ENCODE peak calls at places on chromosomes 16 and 17, in four cellular contexts. B is H1, Z is GM12878, H is K562. A is an unnamed sample.

GRCh38 chr16:72126429-72126765 is 32.8 kb downstream of the DHX38 start:
- DNase-seq in Z (no peak), H (no peak), B (no peak), A (no peak)

GRCh38 chr16:50079741-50080140 is 14.0 kb downstream of the HEATR3 start:
- DNase-seq in H (no peak), B (no peak), Z (no peak), A (no peak)

GRCh38 chr17:7557825-7558543 is 566 bp upstream of the TNFSF13 start:
- DNase-seq in B (no peak), H (no peak), Z (no peak), A (no peak)

GRCh38 chr16:50096791-50097190 is 31.0 kb downstream of the HEATR3 start:
- DNase-seq in Z (no peak), H (no peak), B (no peak), A (no peak)

GRCh38 chr17:9575381-9576072 is at the start of gene STX8:
- DNase-seq in H (peak), Z (peak), B (peak), A (peak)

GRCh38 chr17:6843241-6843890 is 11.8 kb upstream of the TEKT1 start:
- DNase-seq in H (peak), Z (no peak), B (no peak), A (peak)

GRCh38 chr16:53433509-53433908 is 762 bp upstream of the RBL2 start:
- DNase-seq in B (no peak), Z (no peak), H (no peak), A (no peak)

GRCh38 chr16:707062-707538 is 1.5 kb upstream of the FBXL16 start:
- DNase-seq in B (no peak), H (no peak), Z (no peak), A (no peak)

GRCh38 chr17:49616086-49616485 is 40.4 kb downstream of the NXPH3 start:
- DNase-seq in Z (no peak), H (peak), B (no peak), A (no peak)

GRCh38 chr16:77868478-77868877 is 80.1 kb downstream of the VAT1L start:
- DNase-seq in H (no peak), B (no peak), Z (peak), A (no peak)

GRCh38 chr17:20009052-20009301 is 182 bp upstream of the SPECC1 start:
- DNase-seq in H (no peak), B (no peak), Z (no peak), A (no peak)

GRCh38 chr17:69594641-69595040 is 180.1 kb downstream of the MAP2K6 start:
- DNase-seq in H (no peak), Z (no peak), B (no peak), A (no peak)

GRCh38 chr16:19882186-19882585 is 2.5 kb downstream of the GPRC5B start:
- DNase-seq in H (no peak), Z (no peak), B (peak), A (no peak)

GRCh38 chr17:56910509-56911235 is 3.2 kb downstream of the TRIM25 start:
- DNase-seq in Z (no peak), H (no peak), B (no peak), A (no peak)

GRCh38 chr17:51442112-51442865 is 181.9 kb downstream of the UTP18 start:
- DNase-seq in H (no peak), B (no peak), Z (no peak), A (no peak)

GRCh38 chr17:32318071-32318470 is 23.9 kb downstream of the C17orf75 start:
- DNase-seq in H (no peak), Z (no peak), B (no peak), A (no peak)

GRCh38 chr16:85149776-85150175 is 37.5 kb upstream of the CIBAR2 start:
- DNase-seq in H (no peak), B (no peak), Z (no peak), A (no peak)

GRCh38 chr17:45372325-45372869 is 55.6 kb upstream of the MAP3K14 start:
- DNase-seq in B (no peak), H (no peak), Z (no peak), A (no peak)

GRCh38 chr17:50153650-50154575 is 3.4 kb upstream of the PPP1R9B start:
- DNase-seq in Z (no peak), B (no peak), H (peak), A (no peak)

GRCh38 chr16:11240636-11241473 is 15.1 kb downstream of the SOCS1 start:
- DNase-seq in H (peak), B (no peak), Z (no peak), A (no peak)

GRCh38 chr16:77113835-77114234 is 77.2 kb upstream of the MON1B start:
- DNase-seq in H (no peak), Z (no peak), B (no peak), A (no peak)

GRCh38 chr16:1773703-1774455 is 945 bp upstream of the MRPS34 start:
- DNase-seq in Z (no peak), H (no peak), B (no peak), A (no peak)

GRCh38 chr17:74274060-74274702 is at the start of gene DNAI2:
- DNase-seq in H (no peak), B (no peak), Z (no peak), A (no peak)
- TF ChIP-seq SIN3A in H (no peak), B (no peak), Z (no peak), A (no peak)

GRCh38 chr16:67098599-67098998 is 11.1 kb upstream of the PHAF1 start:
- DNase-seq in Z (no peak), B (no peak), H (no peak), A (no peak)

GRCh38 chr16:67101301-67101675 is 8.5 kb upstream of the PHAF1 start:
- DNase-seq in H (no peak), B (no peak), Z (no peak), A (no peak)

GRCh38 chr16:67104061-67104460 is 5.7 kb upstream of the PHAF1 start:
- DNase-seq in B (no peak), H (peak), Z (no peak), A (no peak)

GRCh38 chr16:67101683-67102082 is 8.1 kb upstream of the PHAF1 start:
- DNase-seq in H (no peak), B (no peak), Z (no peak), A (no peak)

GRCh38 chr16:67100569-67101300 is 9.0 kb upstream of the PHAF1 start:
- DNase-seq in H (no peak), B (no peak), Z (no peak), A (no peak)
- TF ChIP-seq EGR1 in H (no peak), B (no peak), Z (no peak), A (no peak)

GRCh38 chr17:39401412-39402278 is at the start of gene FBXL20:
- DNase-seq in H (peak), Z (peak), B (peak), A (peak)
- H2AFZ ChIP-seq in H (peak), Z (peak), B (peak), A (no peak)

GRCh38 chr17:55731586-55732250 is 9.1 kb upstream of the TMEM100 start:
- DNase-seq in Z (no peak), H (peak), B (no peak), A (no peak)
- TF ChIP-seq SIN3A in Z (no peak), H (no peak), B (no peak), A (no peak)

DNA sequence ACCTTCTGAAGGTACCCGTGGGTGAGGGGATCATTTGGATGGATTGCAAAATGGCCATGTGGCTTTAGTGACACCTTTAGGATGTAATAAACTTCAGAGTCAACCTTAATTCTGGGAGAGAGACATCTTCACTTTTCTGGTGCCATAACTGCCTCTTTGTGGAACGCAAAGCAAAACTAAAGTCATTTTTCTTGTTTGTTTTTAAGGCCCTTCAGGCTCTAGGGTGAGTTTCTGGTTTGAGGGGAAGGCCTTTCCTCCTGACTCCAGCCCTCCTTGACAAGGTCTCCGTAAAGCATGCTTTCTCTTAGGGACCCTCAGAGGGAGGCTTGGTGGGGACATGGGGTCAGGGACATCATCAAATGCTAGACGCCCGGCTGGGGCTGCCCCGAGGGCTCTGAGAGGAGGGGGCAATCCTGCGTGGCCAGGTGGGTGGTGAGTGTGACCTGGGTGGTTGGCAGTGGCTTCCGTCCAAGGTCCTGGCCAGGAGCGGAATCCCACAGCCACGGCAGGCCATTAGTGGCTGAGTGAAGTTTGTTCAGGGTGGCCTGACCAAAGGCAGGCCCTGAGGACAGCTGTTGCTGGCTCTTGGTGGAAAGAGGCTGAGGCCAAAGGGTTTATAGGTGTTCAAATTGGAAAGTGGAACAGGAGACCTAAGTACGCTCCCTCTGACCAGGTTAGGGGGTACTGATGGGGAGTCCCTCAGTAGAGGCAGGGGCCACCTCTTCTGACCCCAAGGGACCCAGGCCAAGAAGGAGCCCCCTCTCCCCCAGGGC is 112.2 kb downstream of the METRNL start:
- DNase-seq in Z (no peak), H (no peak), B (no peak), A (no peak)
- TF ChIP-seq EGR1 in Z (no peak), H (no peak), B (no peak), A (no peak)

DNA sequence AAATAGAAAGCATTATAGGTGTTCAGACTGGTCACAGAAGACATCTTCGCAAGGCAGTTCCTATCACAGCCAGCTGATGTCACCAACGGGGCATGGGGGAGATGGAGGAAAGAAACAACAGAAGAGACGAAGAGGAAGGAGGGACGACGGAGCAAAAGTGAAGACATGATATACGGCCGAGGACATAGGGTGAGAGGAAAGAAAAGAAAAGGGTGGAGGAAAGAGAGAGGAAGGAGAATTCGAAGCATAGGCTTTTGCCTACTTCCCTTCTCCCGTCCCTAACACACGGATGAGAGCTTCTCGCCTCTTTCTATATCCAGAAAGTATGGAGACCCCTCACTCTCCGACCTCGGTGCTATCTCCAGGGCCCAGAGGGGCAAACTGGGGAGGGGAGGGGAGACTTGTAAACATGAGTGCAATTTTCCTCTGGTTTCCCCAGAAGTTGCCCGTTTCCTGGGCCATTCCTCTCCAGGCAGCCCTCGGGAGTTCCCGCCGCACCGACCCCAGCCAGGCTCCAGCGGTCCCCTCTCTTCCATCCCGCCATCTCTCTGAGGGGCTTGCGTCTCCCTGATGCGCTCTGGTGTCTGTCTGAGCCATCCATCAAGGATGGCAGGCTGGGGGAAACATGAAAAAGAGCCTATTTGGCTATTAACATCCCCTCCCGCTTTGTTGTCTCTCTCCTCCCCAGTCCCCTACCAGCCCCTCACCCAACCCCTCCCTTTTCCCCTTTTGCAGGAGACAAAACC is 26.0 kb downstream of the COPZ2 start:
- DNase-seq in Z (no peak), H (peak), B (no peak), A (peak)
- H2AFZ ChIP-seq in Z (peak), H (peak), B (peak), A (peak)

GRCh38 chr16:67608367-67608766 is 36.6 kb upstream of the CARMIL2 start:
- DNase-seq in Z (no peak), H (no peak), B (no peak), A (no peak)

GRCh38 chr16:67613808-67614207 is 31.1 kb upstream of the CARMIL2 start:
- DNase-seq in B (peak), H (peak), Z (no peak), A (no peak)
- TF ChIP-seq SIN3A in B (no peak), H (no peak), Z (no peak), A (no peak)

GRCh38 chr17:74853669-74854068 is 6.0 kb downstream of the GRIN2C start:
- DNase-seq in Z (no peak), H (no peak), B (no peak), A (no peak)

GRCh38 chr17:74853048-74853397 is 6.7 kb downstream of the GRIN2C start:
- DNase-seq in B (no peak), H (no peak), Z (no peak), A (no peak)

GRCh38 chr17:74850914-74851313 is 8.8 kb downstream of the GRIN2C start:
- DNase-seq in B (no peak), H (no peak), Z (no peak), A (no peak)

GRCh38 chr17:74851612-74852236 is 8.0 kb downstream of the GRIN2C start:
- DNase-seq in Z (no peak), H (no peak), B (no peak), A (no peak)

DNA sequence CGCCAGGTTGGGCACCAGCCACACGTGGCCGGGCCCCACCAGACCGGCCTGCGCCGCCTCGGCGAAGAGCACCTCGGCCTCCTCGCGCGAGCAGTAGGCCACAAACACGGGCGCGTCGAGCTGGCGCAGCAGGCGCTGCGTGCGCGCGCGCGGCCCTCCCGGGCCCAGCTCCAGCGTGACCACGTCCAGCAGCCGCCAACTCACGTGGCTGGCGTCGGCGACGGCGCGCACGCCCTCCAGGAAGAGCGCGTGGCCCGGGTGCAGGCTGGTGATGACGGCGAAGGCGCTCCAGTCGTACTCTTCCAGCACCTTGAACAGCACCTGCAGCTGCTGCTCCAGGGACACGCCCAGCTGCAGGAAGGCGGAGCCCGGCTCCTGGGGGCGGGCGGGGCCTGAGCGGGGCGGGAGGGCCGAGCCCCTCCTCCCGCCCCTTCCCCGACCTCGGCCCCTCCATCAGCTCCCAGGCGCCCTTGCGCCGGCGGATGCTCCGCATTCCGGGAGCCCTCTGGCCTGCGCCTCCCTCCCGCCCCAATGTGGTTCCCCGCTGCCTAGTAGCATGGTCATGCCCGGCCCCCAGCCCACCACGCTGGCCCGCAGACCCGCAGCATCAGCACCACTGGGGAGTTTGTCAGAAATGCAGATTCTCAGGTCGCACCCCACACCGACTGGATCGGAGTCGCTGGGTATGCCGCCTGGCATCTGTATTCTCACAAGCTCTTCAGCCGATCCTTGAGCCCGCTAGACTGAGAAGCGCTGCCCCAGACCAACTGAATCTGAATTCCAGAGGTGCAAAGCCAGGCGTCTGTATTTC is 7.2 kb downstream of the GRIN2C start:
- DNase-seq in H (peak), B (peak), Z (no peak), A (peak)
- TF ChIP-seq EGR1 in H (no peak), B (no peak), Z (no peak), A (no peak)